ENCODE peak calls at places on chromosome 20, in eight cellular contexts. F is stimulated activated CD8-positive, alpha-beta memory T cell treated with anti-CD3 and anti-CD28 coated beads, Interleukin-12 subunit alpha, Interleukin-12 subunit beta, amount 100 ng/mL, for 4 hours; V is COR-L47; H is body of pancreas; M is hippocampal formation; O is naive B cell; A is AML-193; Y is skeletal muscle cell. N is an unnamed sample.

GRCh38 chr20:29741894-29742698 is 1515.4 kb upstream of the DEFB115 start:
- DNase-seq in F (no peak), Y (no peak), A (no peak), M (no peak), V (no peak), H (no peak), O (no peak), N (no peak)

GRCh38 chr20:19549896-19550295 is 208.2 kb upstream of the RIN2 start:
- DNase-seq in F (no peak), Y (no peak), A (no peak), O (no peak), M (no peak), V (no peak), H (no peak), N (no peak)

GRCh38 chr20:1434571-1435336 is 31.9 kb downstream of the NSFL1C start:
- DNase-seq in F (peak), Y (peak), O (peak), H (no peak), V (peak), M (peak), A (peak), N (no peak)

GRCh38 chr20:18847226-18847625 is 33.6 kb downstream of the SCP2D1 start:
- DNase-seq in Y (no peak), H (no peak), O (no peak), A (no peak), M (no peak), V (no peak), F (no peak), N (no peak)

GRCh38 chr20:32018269-32019155 is 8.3 kb downstream of the CCM2L start:
- DNase-seq in F (peak), O (peak), M (no peak), Y (no peak), V (peak), A (no peak), H (peak), N (no peak)

GRCh38 chr20:2695206-2695983 is 2.8 kb downstream of the EBF4 start:
- DNase-seq in A (no peak), H (no peak), V (no peak), F (no peak), O (no peak), Y (no peak), M (no peak), N (no peak)

GRCh38 chr20:36334281-36335075 is 28.3 kb downstream of the DLGAP4 start:
- DNase-seq in V (no peak), A (no peak), O (no peak), M (no peak), F (no peak), H (no peak), Y (no peak), N (no peak)

GRCh38 chr20:63539092-63539430 is 1.9 kb upstream of the PTK6 start:
- DNase-seq in A (no peak), Y (no peak), V (peak), F (no peak), M (no peak), O (no peak), H (no peak), N (no peak)

GRCh38 chr20:36315545-36316351 is 9.6 kb downstream of the DLGAP4 start:
- DNase-seq in H (no peak), V (no peak), Y (no peak), A (no peak), O (no peak), M (no peak), F (no peak), N (no peak)

GRCh38 chr20:41072099-41072798 is 43.6 kb downstream of the TOP1 start:
- DNase-seq in M (no peak), F (no peak), O (no peak), V (no peak), A (no peak), H (no peak), Y (peak), N (no peak)

GRCh38 chr20:24684954-24685691 is 215.7 kb downstream of the SYNDIG1 start:
- DNase-seq in Y (no peak), O (no peak), M (no peak), A (no peak), V (no peak), F (no peak), H (no peak), N (no peak)

GRCh38 chr20:46359233-46359751 is 47.1 kb downstream of the ELMO2 start:
- DNase-seq in H (no peak), A (peak), M (no peak), O (no peak), F (no peak), V (no peak), Y (no peak), N (no peak)

GRCh38 chr20:35618372-35619131 is 2.9 kb downstream of the SPAG4 start:
- DNase-seq in A (no peak), M (no peak), H (no peak), V (no peak), Y (no peak), O (no peak), F (no peak), N (no peak)

GRCh38 chr20:44581515-44581914 is 864 bp upstream of the PKIG start:
- DNase-seq in Y (no peak), O (no peak), F (no peak), V (no peak), M (no peak), A (no peak), H (no peak), N (no peak)

GRCh38 chr20:33914871-33915270 is 78.8 kb upstream of the RALY start:
- DNase-seq in H (no peak), F (no peak), M (no peak), A (no peak), V (no peak), Y (no peak), O (no peak), N (peak)

GRCh38 chr20:25493748-25494505 is 86.5 kb downstream of the GINS1 start:
- DNase-seq in Y (no peak), M (no peak), O (no peak), H (no peak), A (no peak), V (no peak), F (no peak), N (no peak)

GRCh38 chr20:62320581-62321354 is 18.0 kb downstream of the ADRM1 start:
- DNase-seq in Y (no peak), F (no peak), M (no peak), A (no peak), O (no peak), H (no peak), V (no peak), N (no peak)

GRCh38 chr20:21564127-21564773 is 50.4 kb upstream of the NKX2-2 start:
- DNase-seq in V (no peak), F (no peak), O (no peak), H (peak), M (peak), Y (no peak), A (no peak), N (no peak)

GRCh38 chr20:4916991-4917881 is 84.1 kb downstream of the SLC23A2 start:
- DNase-seq in O (no peak), M (no peak), H (no peak), A (no peak), F (no peak), V (no peak), Y (no peak), N (no peak)

GRCh38 chr20:64102647-64103354 is 4.6 kb downstream of the NPBWR2 start:
- DNase-seq in F (no peak), Y (no peak), M (no peak), V (peak), H (no peak), O (no peak), A (no peak), N (no peak)

GRCh38 chr20:33148040-33148439 is 19.9 kb upstream of the BPIFA2 start:
- DNase-seq in A (no peak), Y (no peak), O (no peak), V (no peak), F (no peak), H (no peak), M (no peak), N (no peak)

GRCh38 chr20:17059465-17059864 is 167.4 kb upstream of the PCSK2 start:
- DNase-seq in V (no peak), O (no peak), A (no peak), M (no peak), Y (no peak), H (no peak), F (no peak), N (no peak)

GRCh38 chr20:34713194-34713943 is 9.2 kb downstream of the TP53INP2 start:
- DNase-seq in M (no peak), V (no peak), A (no peak), H (no peak), F (no peak), Y (peak), O (no peak), N (peak)

GRCh38 chr20:30487947-30488926 is 769.2 kb upstream of the DEFB115 start:
- DNase-seq in A (no peak), V (no peak), H (no peak), Y (no peak), F (no peak), O (no peak), M (no peak), N (no peak)

GRCh38 chr20:45621593-45621992 is 7.9 kb upstream of the WFDC10A start:
- DNase-seq in O (no peak), F (no peak), M (no peak), Y (no peak), H (no peak), V (no peak), A (no peak), N (no peak)

GRCh38 chr20:5156670-5157448 is 30.1 kb downstream of the CDS2 start:
- DNase-seq in F (no peak), M (no peak), A (no peak), O (no peak), H (no peak), V (no peak), Y (no peak), N (peak)

GRCh38 chr20:3203315-3204123 is 963 bp downstream of the DDRGK1 start:
- DNase-seq in F (no peak), A (no peak), O (no peak), Y (no peak), V (peak), H (peak), M (no peak), N (no peak)

GRCh38 chr20:50406610-50407136 is 103.5 kb upstream of the PTPN1 start:
- DNase-seq in M (no peak), A (no peak), O (no peak), Y (no peak), H (no peak), F (no peak), V (no peak), N (no peak)

GRCh38 chr20:59587570-59587969 is 16.8 kb upstream of the PHACTR3 start:
- DNase-seq in Y (no peak), V (no peak), M (no peak), O (no peak), F (no peak), A (no peak), H (no peak), N (no peak)